ENCODE peak calls at places on chromosomes 12 and 14, in six cellular contexts. P, V, Y, C, X and Q are unnamed samples.
A peak's percentile ranks its signal among the peaks of the same experiment; 100 is the strongest.

GRCh38 chr12:34395056-34396005 is 373.0 kb downstream of the ALG10 start:
- DNase-seq in P (peak; percentile 38), C (peak; percentile 42), X (peak; percentile 13), V (no peak), Y (peak; percentile 46), Q (peak; percentile 34)

GRCh38 chr14:55121146-55121545 is 7.9 kb upstream of the LGALS3 start:
- DNase-seq in P (no peak), X (no peak), Y (no peak), V (no peak), C (no peak), Q (no peak)

GRCh38 chr14:23186913-23187654 is 3.6 kb upstream of the SLC7A8 start:
- DNase-seq in Y (no peak), V (peak; percentile 76), X (no peak), P (no peak), C (no peak), Q (peak; percentile 68)

GRCh38 chr14:30214014-30214413 is 286.4 kb upstream of the PRKD1 start:
- DNase-seq in V (peak; percentile 12), Y (no peak), P (no peak), X (no peak), C (no peak), Q (no peak)

GRCh38 chr14:73721101-73721821 is 7.1 kb upstream of the PNMA1 start:
- DNase-seq in Y (no peak), C (no peak), X (no peak), P (no peak), V (peak; percentile 0), Q (no peak)

GRCh38 chr12:21301-22189 is 45.0 kb upstream of the IQSEC3 start:
- DNase-seq in Y (no peak), X (no peak), V (peak; percentile 0), P (no peak), C (no peak), Q (peak; percentile 35)

GRCh38 chr12:46377678-46378077 is 5.1 kb upstream of the SLC38A2 start:
- DNase-seq in Y (no peak), P (no peak), X (no peak), V (no peak), C (no peak), Q (no peak)

GRCh38 chr12:113180333-113180732 is 4.9 kb downstream of the DDX54 start:
- DNase-seq in P (no peak), Y (no peak), V (no peak), X (no peak), C (no peak), Q (no peak)

GRCh38 chr12:49707127-49707811 is at the start of gene FMNL3:
- DNase-seq in V (peak; percentile 95), C (peak; percentile 99), Y (peak; percentile 99), X (peak; percentile 97), P (peak; percentile 100), Q (peak; percentile 98)

GRCh38 chr12:48022676-48023385 is 18.6 kb upstream of the COL2A1 start:
- DNase-seq in Y (no peak), C (no peak), P (no peak), V (peak; percentile 78), X (no peak), Q (no peak)

GRCh38 chr12:59600174-59600573 is 4.3 kb downstream of the SLC16A7 start:
- DNase-seq in C (no peak), Y (no peak), V (no peak), P (no peak), X (no peak), Q (no peak)

GRCh38 chr12:53098354-53098981 is 1.0 kb downstream of the IGFBP6 start:
- DNase-seq in P (peak; percentile 87), V (peak; percentile 80), X (peak; percentile 82), C (peak; percentile 82), Y (peak; percentile 86), Q (no peak)

GRCh38 chr12:53098982-53099651 is 1.6 kb downstream of the IGFBP6 start:
- DNase-seq in P (peak; percentile 98), V (peak; percentile 95), X (peak; percentile 98), Y (peak; percentile 97), C (peak; percentile 96), Q (peak; percentile 88)

GRCh38 chr12:53097207-53097563 is 282 bp upstream of the IGFBP6 start:
- DNase-seq in P (peak; percentile 81), X (no peak), V (no peak), Y (peak; percentile 83), C (no peak), Q (no peak)

GRCh38 chr12:53096761-53097160 is 706 bp upstream of the IGFBP6 start:
- DNase-seq in P (peak; percentile 74), C (no peak), V (no peak), Y (peak; percentile 65), X (no peak), Q (no peak)

DNA sequence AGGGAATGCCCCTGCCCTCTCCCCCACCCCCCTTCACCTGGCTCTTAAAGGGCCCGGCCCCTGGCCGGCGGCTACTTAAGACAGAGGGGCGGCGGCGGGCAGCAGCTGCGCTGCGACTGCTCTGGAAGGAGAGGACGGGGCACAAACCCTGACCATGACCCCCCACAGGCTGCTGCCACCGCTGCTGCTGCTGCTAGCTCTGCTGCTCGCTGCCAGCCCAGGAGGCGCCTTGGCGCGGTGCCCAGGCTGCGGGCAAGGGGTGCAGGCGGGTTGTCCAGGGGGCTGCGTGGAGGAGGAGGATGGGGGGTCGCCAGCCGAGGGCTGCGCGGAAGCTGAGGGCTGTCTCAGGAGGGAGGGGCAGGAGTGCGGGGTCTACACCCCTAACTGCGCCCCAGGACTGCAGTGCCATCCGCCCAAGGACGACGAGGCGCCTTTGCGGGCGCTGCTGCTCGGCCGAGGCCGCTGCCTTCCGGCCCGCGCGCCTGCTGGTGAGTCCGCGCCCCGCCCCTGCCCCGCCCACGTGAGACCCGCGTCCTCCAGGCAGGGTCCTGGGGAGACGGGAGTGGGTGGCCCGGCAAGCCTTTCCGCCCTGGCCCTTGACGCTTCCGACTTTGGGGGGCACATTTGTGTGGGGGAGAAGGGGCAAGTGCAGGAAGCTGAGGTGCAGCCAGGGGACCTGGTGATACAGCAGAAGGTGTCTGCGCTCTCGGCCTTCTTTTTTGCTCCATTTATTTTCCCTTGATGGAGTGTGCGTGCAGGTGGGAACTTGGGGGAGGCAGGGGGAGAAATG is at the start of gene IGFBP6:
- DNase-seq in X (no peak), V (peak; percentile 63), C (peak; percentile 92), P (peak; percentile 91), Y (peak; percentile 85), Q (peak; percentile 53)
- H3K27ac ChIP-seq in X (peak within 1 kb of the TSS; percentile 95), V (peak within 1 kb of the TSS; percentile 83), C (peak within 1 kb of the TSS; percentile 66), P (peak within 1 kb of the TSS; percentile 97), Y (peak within 1 kb of the TSS; percentile 84), Q (peak within 1 kb of the TSS; percentile 66)

GRCh38 chr12:107749094-107749493 is 11.8 kb downstream of the PRDM4 start:
- DNase-seq in P (no peak), V (peak; percentile 66), Y (no peak), X (no peak), C (no peak), Q (no peak)

GRCh38 chr12:107748472-107748871 is 12.5 kb downstream of the PRDM4 start:
- DNase-seq in X (no peak), V (peak; percentile 91), C (no peak), Y (no peak), P (no peak), Q (no peak)
- H3K4me3 ChIP-seq in X (no peak overlapping the region), V (peak overlapping the region; percentile 46), C (no peak overlapping the region), Y (no peak overlapping the region), P (no peak overlapping the region), Q (no peak overlapping the region)

GRCh38 chr12:92357584-92358261 is 212.1 kb upstream of the BTG1 start:
- DNase-seq in P (no peak), X (no peak), V (no peak), C (no peak), Y (no peak), Q (no peak)
- H3K4me1 ChIP-seq in P (no peaks in the 10 kb centered on the region), X (no peaks in the 10 kb centered on the region), V (no peaks in the 10 kb centered on the region), C (no peaks in the 10 kb centered on the region), Y (no peaks in the 10 kb centered on the region), Q (peaks cover 6% of the 10 kb centered on the region)

GRCh38 chr12:93244514-93245077 is 133.1 kb upstream of the NUDT4 start:
- DNase-seq in P (no peak), V (no peak), Y (no peak), X (no peak), C (no peak), Q (no peak)
- H3K27ac ChIP-seq in P (no peak overlapping the region), V (no peak overlapping the region), Y (peak overlapping the region; percentile 30), X (no peak overlapping the region), C (no peak overlapping the region), Q (no peak overlapping the region)

DNA sequence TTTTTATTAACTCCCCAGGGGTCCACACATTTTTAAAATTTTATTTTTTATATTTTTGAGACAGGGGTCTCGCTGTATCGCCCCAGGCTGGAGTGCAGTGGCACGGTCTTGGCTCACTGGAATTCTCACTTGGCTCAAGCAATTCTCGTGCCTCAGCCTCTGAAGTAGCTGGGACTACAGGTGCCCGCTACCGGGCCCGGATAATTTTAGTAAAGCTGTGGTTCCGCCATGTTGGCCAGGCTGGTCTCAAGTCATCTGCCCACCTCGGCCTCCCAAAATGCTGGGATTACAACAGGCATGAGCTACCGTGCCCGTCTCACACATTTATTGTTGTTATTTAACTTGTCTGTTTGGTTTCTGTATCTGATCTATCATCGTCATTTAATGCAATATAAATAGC is 307.4 kb downstream of the TMTC2 start:
- DNase-seq in Y (no peak), C (no peak), P (no peak), X (no peak), V (no peak), Q (no peak)
- H3K4me3 ChIP-seq in Y (no peak overlapping the region), C (peak overlapping the region; percentile 14), P (no peak overlapping the region), X (no peak overlapping the region), V (no peak overlapping the region), Q (no peak overlapping the region)